ENCODE peak calls at places on chromosomes 16 and 17, in five cellular contexts. I is cardiac muscle cell, D is fibroblast of pulmonary artery, W is esophagus squamous epithelium, P is H9. A is an unnamed sample.

GRCh38 chr17:16954541-16954940 is 17.4 kb downstream of the TNFRSF13B start:
- DNase-seq in P (no peak), W (no peak), I (no peak), D (no peak), A (no peak)

GRCh38 chr16:57245472-57246113 is 534 bp downstream of the ARL2BP start:
- DNase-seq in D (peak), I (no peak), P (no peak), W (no peak), A (no peak)

GRCh38 chr17:28379814-28380571 is 8.5 kb downstream of the SARM1 start:
- DNase-seq in I (peak), W (no peak), D (peak), P (no peak), A (no peak)

GRCh38 chr17:80795737-80796136 is 195.9 kb upstream of the CHMP6 start:
- DNase-seq in W (no peak), P (no peak), D (peak), I (peak), A (no peak)

GRCh38 chr17:7982171-7982570 is 20.2 kb upstream of the GUCY2D start:
- DNase-seq in D (peak), P (peak), W (no peak), I (peak), A (no peak)

GRCh38 chr16:50371936-50372595 is 3.3 kb upstream of the BRD7 start:
- DNase-seq in W (no peak), D (peak), I (peak), P (no peak), A (no peak)

GRCh38 chr16:75660726-75661302 is 13.2 kb downstream of the TERF2IP start:
- DNase-seq in W (no peak), I (peak), D (peak), P (no peak), A (no peak)

GRCh38 chr17:56047321-56047720 is 106.0 kb upstream of the ANKFN1 start:
- DNase-seq in D (no peak), W (no peak), I (no peak), P (no peak), A (no peak)

GRCh38 chr17:48873212-48873611 is 19.4 kb upstream of the ATP5MC1 start:
- DNase-seq in D (no peak), W (no peak), I (no peak), P (no peak), A (no peak)

DNA sequence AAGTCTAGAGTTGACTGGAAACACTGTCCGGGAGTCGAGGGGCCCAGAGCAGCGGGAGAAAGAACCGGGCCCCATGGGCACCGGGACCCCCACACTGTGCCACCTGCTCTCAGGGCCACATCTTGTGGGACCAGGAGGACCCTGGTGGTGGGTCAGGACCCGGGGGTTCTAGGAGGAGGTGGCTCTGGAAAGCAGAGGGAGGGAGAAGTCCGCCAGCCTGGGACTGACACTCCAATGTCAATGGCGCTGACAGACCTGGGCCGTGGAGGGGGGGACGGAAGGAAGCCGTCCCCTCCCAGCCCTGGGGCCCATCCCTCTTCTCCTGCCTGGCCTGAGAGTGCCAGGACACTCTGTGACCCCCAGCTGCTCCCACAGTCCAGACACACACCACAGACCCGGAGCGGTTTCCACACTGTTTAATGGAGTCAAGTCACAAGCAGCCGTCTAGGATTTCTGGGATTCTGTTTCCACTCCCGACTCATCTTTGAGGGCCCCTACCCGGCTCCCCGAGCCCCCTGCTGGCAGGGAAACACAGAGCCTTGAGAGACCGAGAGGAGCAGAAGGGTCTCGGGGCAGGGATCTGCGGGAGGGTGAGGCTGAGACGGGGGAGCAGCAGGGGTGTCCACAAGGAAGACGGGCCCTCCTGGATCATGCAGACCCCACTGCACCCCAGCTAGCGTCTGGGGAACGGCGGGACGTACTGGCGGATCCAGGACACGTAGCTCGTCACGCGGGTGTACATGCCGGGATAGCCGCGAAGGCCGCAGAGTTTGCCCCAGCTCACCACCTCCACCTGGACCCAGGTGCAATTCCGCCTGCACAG is 23.6 kb upstream of the UBE2I start:
- DNase-seq in D (no peak), I (no peak), P (no peak), W (no peak), A (no peak)
- TF ChIP-seq CTCF in D (no peak), I (no peak), P (peak), W (no peak), A (peak)

DNA sequence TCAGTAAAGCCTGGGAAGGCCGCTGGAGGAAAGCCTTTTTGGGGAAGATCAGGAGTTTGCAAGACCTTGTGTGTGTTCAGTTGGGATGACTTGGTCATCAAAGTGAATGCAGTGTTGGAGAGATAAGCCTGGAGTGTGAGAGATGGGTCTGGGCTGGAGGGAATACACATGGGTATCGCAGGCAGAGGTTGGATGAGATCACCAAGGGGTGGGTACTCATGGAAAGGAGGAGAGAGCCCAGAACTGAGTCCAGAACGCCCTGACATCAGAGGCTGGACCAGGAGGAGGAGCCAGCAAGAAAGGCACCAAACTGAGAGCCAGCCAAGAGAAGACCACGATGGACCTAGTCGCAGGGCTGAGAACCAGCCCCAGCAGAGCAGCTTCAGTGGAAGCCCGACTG is 35.2 kb downstream of the SDK2 start:
- DNase-seq in W (no peak), D (no peak), I (no peak), P (no peak), A (no peak)
- TF ChIP-seq CTCF in W (no peak), D (no peak), I (no peak), P (no peak), A (no peak)

DNA sequence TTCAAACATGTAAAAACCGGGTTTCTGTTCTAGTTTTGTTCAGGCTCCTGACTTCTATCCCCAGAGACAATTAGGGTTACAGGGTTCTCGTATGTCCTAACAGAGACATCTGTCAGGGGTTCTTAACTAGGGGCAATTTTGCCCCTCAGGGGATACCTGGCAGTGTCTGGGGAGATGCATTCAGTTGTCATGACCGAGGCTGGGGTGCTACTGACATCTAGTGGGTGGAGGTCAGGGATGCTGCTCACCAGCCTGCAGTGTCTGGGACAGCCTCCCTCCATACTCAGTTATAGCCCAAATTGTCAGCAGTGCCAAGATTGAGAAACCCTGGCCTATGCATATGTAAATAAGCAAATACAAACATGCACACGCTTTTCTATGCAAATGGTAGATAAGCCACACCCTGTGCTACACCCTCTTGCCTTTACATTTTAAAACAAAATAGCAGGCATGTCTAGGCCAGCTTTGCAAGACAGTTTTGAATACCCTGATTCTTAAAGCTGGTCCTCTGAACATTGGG is 37.4 kb downstream of the CLEC16A start:
- DNase-seq in I (no peak), P (peak), D (no peak), W (no peak), A (no peak)
- TF ChIP-seq CTCF in I (peak), P (peak), D (peak), W (peak), A (peak)

DNA sequence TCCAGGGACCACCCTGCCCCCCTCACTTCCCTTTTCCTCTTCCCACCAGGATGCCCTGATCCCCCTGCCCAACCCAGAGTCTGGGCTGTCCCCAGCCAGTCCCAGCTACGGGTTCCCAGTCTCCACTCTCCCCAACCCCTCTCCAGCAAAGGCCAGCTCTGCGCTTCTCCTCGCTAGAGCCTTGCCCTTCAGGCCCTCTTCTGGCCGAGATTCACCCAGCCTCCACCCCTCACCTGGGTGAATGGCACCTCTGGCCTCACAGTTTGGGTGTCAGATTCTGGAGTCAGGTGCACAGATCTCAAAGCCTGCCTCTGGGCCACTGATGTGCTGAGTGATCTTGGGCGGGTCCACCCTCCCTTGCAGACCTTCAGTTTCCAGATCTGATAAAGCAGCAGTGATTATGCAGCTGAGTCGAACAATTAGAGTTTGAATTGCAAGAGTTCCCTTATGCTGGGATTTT is 185.6 kb upstream of the TNRC6C start:
- DNase-seq in I (no peak), D (no peak), W (no peak), P (peak), A (no peak)
- TF ChIP-seq CTCF in I (no peak), D (no peak), W (no peak), P (no peak), A (no peak)

GRCh38 chr16:31713945-31714898 is 159.4 kb upstream of the ZNF267 start:
- DNase-seq in W (no peak), I (peak), D (no peak), P (peak), A (no peak)
- TF ChIP-seq CTCF in W (no peak), I (peak), D (peak), P (peak), A (peak)

DNA sequence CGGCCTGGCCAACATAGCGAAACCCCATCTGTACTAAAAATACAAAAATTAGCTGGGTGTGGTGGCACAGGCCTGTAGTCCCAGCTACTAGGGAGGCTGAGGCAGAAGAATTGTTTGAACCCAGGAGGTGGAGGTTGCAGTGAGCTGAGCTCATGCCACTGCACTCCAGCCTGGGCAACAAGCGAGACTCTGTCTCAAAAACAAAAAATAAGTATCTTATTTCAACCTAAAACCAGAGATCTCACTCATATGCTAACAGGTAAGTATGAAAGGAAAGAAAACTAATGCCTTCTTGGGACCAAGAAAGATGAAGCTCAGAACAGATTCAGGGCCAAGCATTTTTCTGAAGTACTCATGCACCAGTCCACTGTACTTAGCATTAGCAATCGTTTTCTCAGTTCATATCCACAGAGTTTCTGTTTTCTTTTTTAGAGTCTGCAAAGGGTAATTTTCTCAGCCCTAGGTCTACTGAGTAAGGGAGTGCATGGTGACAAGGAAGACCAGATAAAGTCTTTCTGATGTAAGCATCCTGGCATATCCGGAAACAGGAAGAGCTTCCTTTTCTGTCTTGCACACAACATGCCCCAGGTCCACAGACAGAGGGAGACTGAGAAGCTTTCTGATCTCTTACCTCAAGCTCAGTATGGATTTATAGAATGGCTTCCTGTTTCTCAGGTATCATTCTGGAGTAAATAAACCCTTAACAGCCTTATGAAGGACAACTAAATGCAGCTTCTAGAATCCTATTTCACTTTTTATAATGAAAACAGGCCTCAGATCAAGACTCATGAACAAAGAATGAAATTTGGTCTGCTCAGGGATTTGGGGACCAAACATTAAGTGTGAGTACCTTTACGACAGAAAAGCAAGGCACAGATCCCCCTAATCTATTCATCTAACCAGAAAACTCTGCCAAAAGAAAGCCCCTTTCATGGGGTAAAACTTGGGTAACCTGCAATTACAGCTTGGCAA is 38.7 kb upstream of the FOXJ1 start:
- DNase-seq in W (no peak), D (peak), I (peak), P (no peak), A (no peak)
- TF ChIP-seq CTCF in W (peak), D (peak), I (peak), P (no peak), A (no peak)

GRCh38 chr17:40563371-40564052 is 1.8 kb downstream of the CCR7 start:
- DNase-seq in I (no peak), P (peak), W (no peak), D (no peak), A (no peak)

GRCh38 chr17:40562841-40563370 is 2.4 kb downstream of the CCR7 start:
- DNase-seq in P (peak), W (no peak), I (no peak), D (no peak), A (no peak)

GRCh38 chr17:40564195-40564882 is 933 bp downstream of the CCR7 start:
- DNase-seq in I (no peak), P (peak), W (no peak), D (no peak), A (no peak)

GRCh38 chr17:40566027-40566426 is 755 bp upstream of the CCR7 start:
- DNase-seq in D (no peak), W (no peak), P (no peak), I (no peak), A (no peak)

DNA sequence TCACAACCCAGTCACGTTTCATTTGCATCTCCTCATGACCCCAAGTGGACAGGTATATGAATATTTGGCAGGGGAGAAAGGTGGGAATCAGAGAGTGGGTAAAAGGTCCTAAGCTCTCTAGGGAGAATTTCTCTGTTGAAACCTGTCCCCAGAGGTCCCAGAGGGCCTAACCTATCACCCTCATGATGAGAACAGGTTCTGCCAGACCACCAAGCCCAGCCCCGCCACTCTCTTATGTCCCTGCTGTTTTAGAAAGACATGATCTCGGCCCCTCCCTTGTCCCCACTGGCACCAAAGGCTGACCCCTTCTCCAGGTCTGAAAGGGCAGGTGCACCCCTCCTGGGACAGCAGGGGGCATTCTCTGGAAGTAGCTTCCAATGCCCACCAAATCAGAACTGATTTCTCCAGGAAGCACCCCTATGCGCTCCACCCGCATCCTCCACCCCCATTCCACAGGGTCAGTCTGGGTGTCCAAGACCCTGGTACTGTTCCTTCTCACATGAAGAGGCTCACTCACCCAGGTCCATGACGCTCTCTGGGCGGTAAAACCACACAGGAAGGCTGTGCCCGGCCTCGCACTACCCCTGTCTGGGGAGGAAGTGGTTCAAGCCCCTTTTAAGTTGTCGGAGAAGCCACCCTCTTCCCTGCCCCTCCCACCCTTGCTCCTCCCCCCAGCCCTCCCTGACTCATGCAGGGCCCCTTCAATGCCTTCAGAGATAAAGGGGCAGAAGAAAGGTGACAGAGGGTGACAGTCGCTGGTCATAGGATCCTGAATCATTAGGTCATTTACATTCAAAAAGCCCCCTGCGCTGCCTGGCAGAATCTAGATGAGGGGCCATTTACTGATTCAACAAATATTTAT is at the start of gene CCR7:
- DNase-seq in W (no peak), I (no peak), D (no peak), P (peak), A (no peak)
- TF ChIP-seq CTCF in W (no peak), I (no peak), D (no peak), P (no peak), A (no peak)

DNA sequence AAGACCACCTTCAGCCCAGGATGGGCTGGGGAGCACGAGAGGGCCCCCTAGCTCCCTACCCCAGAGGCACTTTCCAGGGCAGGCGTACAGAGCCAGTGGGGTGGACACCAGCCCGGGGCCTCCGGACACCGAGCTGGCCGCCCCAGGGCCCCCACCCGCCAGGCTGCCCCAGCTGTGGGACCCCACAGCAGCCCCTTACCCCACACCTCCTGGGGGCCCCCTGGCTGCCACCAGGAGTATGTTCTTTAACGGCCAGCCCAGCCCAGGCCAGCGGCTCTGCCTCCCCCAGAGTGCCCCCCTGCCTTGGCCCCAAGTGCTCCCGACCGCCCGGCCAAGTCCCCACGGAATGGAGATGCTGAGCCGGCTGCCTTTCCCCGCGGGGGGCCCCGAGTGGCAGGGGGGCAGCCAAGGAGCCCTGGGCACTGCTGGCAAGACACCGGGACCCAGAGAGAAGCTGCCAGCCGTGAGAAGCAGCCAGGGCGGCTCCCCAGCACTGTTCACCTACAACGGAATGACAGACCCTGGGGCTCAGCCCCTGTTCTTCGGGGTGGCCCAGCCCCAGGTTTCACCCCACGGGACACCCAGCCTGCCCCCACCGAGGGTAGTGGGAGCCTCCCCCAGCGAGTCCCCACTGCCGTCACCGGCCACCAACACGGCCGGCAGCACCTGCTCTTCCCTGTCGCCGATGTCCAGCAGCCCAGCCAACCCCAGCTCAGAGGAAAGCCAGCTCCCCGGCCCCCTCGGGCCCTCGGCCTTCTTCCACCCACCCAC is 24.3 kb upstream of the ZFPM1 start:
- DNase-seq in W (no peak), I (no peak), P (no peak), D (no peak), A (no peak)
- TF ChIP-seq CTCF in W (no peak), I (no peak), P (peak), D (no peak), A (no peak)